ENCODE peak calls at places on chromosomes 2 and 18, in ten cellular contexts. One of them, this sample, is unnamed.

GRCh38 chr2:10269291-10269690 is 33.4 kb upstream of the HPCAL1 start:
- DNase-seq in NCI-H1105: no peak
- DNase-seq in activated gamma-delta T cell treated with Interleukin-2 at 50 U/mL for 16 hours: no peak
- DNase-seq in myocyte: no peak
- DNase-seq in NCI-H1694 treated with DMSO at 0.1 percent for 48 hours: no peak
- DNase-seq in NCI-H2171 treated with DMSO at 0.1 percent for 48 hours: no peak
- DNase-seq in GM10248: no peak
- DNase-seq in CD4-positive, CD25-positive, alpha-beta regulatory T cell: no peak
- DNase-seq in germinal center: no peak
- DNase-seq in Right ventricle myocardium superior: peak; percentile 26
- DNase-seq in this sample: no peak

GRCh38 chr18:74331404-74331803 is 15.8 kb downstream of the C18orf63 start:
- DNase-seq in NCI-H1105: no peak
- DNase-seq in activated gamma-delta T cell treated with Interleukin-2 at 50 U/mL for 16 hours: no peak
- DNase-seq in myocyte: peak; percentile 64
- DNase-seq in NCI-H1694 treated with DMSO at 0.1 percent for 48 hours: no peak
- DNase-seq in NCI-H2171 treated with DMSO at 0.1 percent for 48 hours: no peak
- DNase-seq in GM10248: no peak
- DNase-seq in CD4-positive, CD25-positive, alpha-beta regulatory T cell: no peak
- DNase-seq in germinal center: no peak
- DNase-seq in Right ventricle myocardium superior: no peak
- DNase-seq in this sample: peak; percentile 80

GRCh38 chr2:37893327-37893726 is 31.8 kb upstream of the RMDN2 start:
- DNase-seq in NCI-H1105: no peak
- DNase-seq in activated gamma-delta T cell treated with Interleukin-2 at 50 U/mL for 16 hours: no peak
- DNase-seq in myocyte: no peak
- DNase-seq in NCI-H1694 treated with DMSO at 0.1 percent for 48 hours: no peak
- DNase-seq in NCI-H2171 treated with DMSO at 0.1 percent for 48 hours: no peak
- DNase-seq in GM10248: no peak
- DNase-seq in CD4-positive, CD25-positive, alpha-beta regulatory T cell: no peak
- DNase-seq in germinal center: no peak
- DNase-seq in Right ventricle myocardium superior: no peak
- DNase-seq in this sample: no peak

GRCh38 chr2:212683346-212683745 is 144.7 kb upstream of the ERBB4 start:
- DNase-seq in NCI-H1105: no peak
- DNase-seq in activated gamma-delta T cell treated with Interleukin-2 at 50 U/mL for 16 hours: no peak
- DNase-seq in myocyte: no peak
- DNase-seq in NCI-H1694 treated with DMSO at 0.1 percent for 48 hours: no peak
- DNase-seq in NCI-H2171 treated with DMSO at 0.1 percent for 48 hours: no peak
- DNase-seq in GM10248: no peak
- DNase-seq in CD4-positive, CD25-positive, alpha-beta regulatory T cell: no peak
- DNase-seq in germinal center: no peak
- DNase-seq in Right ventricle myocardium superior: no peak
- DNase-seq in this sample: peak; percentile 9

GRCh38 chr2:194176134-194176533 is 1480.9 kb upstream of the SLC39A10 start:
- DNase-seq in NCI-H1105: no peak
- DNase-seq in activated gamma-delta T cell treated with Interleukin-2 at 50 U/mL for 16 hours: no peak
- DNase-seq in myocyte: no peak
- DNase-seq in NCI-H1694 treated with DMSO at 0.1 percent for 48 hours: no peak
- DNase-seq in NCI-H2171 treated with DMSO at 0.1 percent for 48 hours: no peak
- DNase-seq in GM10248: no peak
- DNase-seq in CD4-positive, CD25-positive, alpha-beta regulatory T cell: no peak
- DNase-seq in germinal center: no peak
- DNase-seq in Right ventricle myocardium superior: no peak
- DNase-seq in this sample: no peak

GRCh38 chr18:23142285-23142929 is 7.1 kb downstream of the CABLES1 start:
- DNase-seq in NCI-H1105: no peak
- DNase-seq in activated gamma-delta T cell treated with Interleukin-2 at 50 U/mL for 16 hours: no peak
- DNase-seq in myocyte: no peak
- DNase-seq in NCI-H1694 treated with DMSO at 0.1 percent for 48 hours: no peak
- DNase-seq in NCI-H2171 treated with DMSO at 0.1 percent for 48 hours: no peak
- DNase-seq in GM10248: no peak
- DNase-seq in CD4-positive, CD25-positive, alpha-beta regulatory T cell: no peak
- DNase-seq in germinal center: no peak
- DNase-seq in Right ventricle myocardium superior: no peak
- DNase-seq in this sample: no peak

GRCh38 chr18:6785001-6785400 is 55.5 kb downstream of the ARHGAP28 start:
- DNase-seq in NCI-H1105: no peak
- DNase-seq in activated gamma-delta T cell treated with Interleukin-2 at 50 U/mL for 16 hours: no peak
- DNase-seq in myocyte: peak; percentile 47
- DNase-seq in NCI-H1694 treated with DMSO at 0.1 percent for 48 hours: no peak
- DNase-seq in NCI-H2171 treated with DMSO at 0.1 percent for 48 hours: no peak
- DNase-seq in GM10248: no peak
- DNase-seq in CD4-positive, CD25-positive, alpha-beta regulatory T cell: no peak
- DNase-seq in germinal center: no peak
- DNase-seq in Right ventricle myocardium superior: no peak
- DNase-seq in this sample: no peak

GRCh38 chr2:201093573-201093972 is 21.8 kb downstream of the NDUFB3 start:
- DNase-seq in NCI-H1105: no peak
- DNase-seq in activated gamma-delta T cell treated with Interleukin-2 at 50 U/mL for 16 hours: no peak
- DNase-seq in myocyte: no peak
- DNase-seq in NCI-H1694 treated with DMSO at 0.1 percent for 48 hours: no peak
- DNase-seq in NCI-H2171 treated with DMSO at 0.1 percent for 48 hours: no peak
- DNase-seq in GM10248: no peak
- DNase-seq in CD4-positive, CD25-positive, alpha-beta regulatory T cell: no peak
- DNase-seq in germinal center: no peak
- DNase-seq in Right ventricle myocardium superior: no peak
- DNase-seq in this sample: no peak

GRCh38 chr2:238498691-238499295 is 72.1 kb downstream of the ASB1 start:
- DNase-seq in NCI-H1105: no peak
- DNase-seq in activated gamma-delta T cell treated with Interleukin-2 at 50 U/mL for 16 hours: no peak
- DNase-seq in myocyte: no peak
- DNase-seq in NCI-H1694 treated with DMSO at 0.1 percent for 48 hours: no peak
- DNase-seq in NCI-H2171 treated with DMSO at 0.1 percent for 48 hours: no peak
- DNase-seq in GM10248: no peak
- DNase-seq in CD4-positive, CD25-positive, alpha-beta regulatory T cell: no peak
- DNase-seq in germinal center: no peak
- DNase-seq in Right ventricle myocardium superior: no peak
- DNase-seq in this sample: no peak

GRCh38 chr2:55408098-55408882 is 11.4 kb downstream of the CCDC88A start:
- DNase-seq in NCI-H1105: no peak
- DNase-seq in activated gamma-delta T cell treated with Interleukin-2 at 50 U/mL for 16 hours: no peak
- DNase-seq in myocyte: peak; percentile 57
- DNase-seq in NCI-H1694 treated with DMSO at 0.1 percent for 48 hours: no peak
- DNase-seq in NCI-H2171 treated with DMSO at 0.1 percent for 48 hours: no peak
- DNase-seq in GM10248: no peak
- DNase-seq in CD4-positive, CD25-positive, alpha-beta regulatory T cell: no peak
- DNase-seq in germinal center: no peak
- DNase-seq in Right ventricle myocardium superior: no peak
- DNase-seq in this sample: peak; percentile 36

GRCh38 chr2:120576509-120577474 is 158.9 kb upstream of the GLI2 start:
- DNase-seq in NCI-H1105: no peak
- DNase-seq in activated gamma-delta T cell treated with Interleukin-2 at 50 U/mL for 16 hours: no peak
- DNase-seq in myocyte: no peak
- DNase-seq in NCI-H1694 treated with DMSO at 0.1 percent for 48 hours: peak; percentile 42
- DNase-seq in NCI-H2171 treated with DMSO at 0.1 percent for 48 hours: no peak
- DNase-seq in GM10248: no peak
- DNase-seq in CD4-positive, CD25-positive, alpha-beta regulatory T cell: no peak
- DNase-seq in germinal center: no peak
- DNase-seq in Right ventricle myocardium superior: peak; percentile 74
- DNase-seq in this sample: peak; percentile 27

GRCh38 chr18:7414459-7414858 is 152.7 kb upstream of the PTPRM start:
- DNase-seq in NCI-H1105: no peak
- DNase-seq in activated gamma-delta T cell treated with Interleukin-2 at 50 U/mL for 16 hours: no peak
- DNase-seq in myocyte: no peak
- DNase-seq in NCI-H1694 treated with DMSO at 0.1 percent for 48 hours: no peak
- DNase-seq in NCI-H2171 treated with DMSO at 0.1 percent for 48 hours: no peak
- DNase-seq in GM10248: no peak
- DNase-seq in CD4-positive, CD25-positive, alpha-beta regulatory T cell: no peak
- DNase-seq in germinal center: no peak
- DNase-seq in Right ventricle myocardium superior: no peak
- DNase-seq in this sample: no peak

GRCh38 chr2:69544951-69545350 is 98.6 kb downstream of the AAK1 start:
- DNase-seq in NCI-H1105: no peak
- DNase-seq in activated gamma-delta T cell treated with Interleukin-2 at 50 U/mL for 16 hours: no peak
- DNase-seq in myocyte: peak; percentile 15
- DNase-seq in NCI-H1694 treated with DMSO at 0.1 percent for 48 hours: no peak
- DNase-seq in NCI-H2171 treated with DMSO at 0.1 percent for 48 hours: no peak
- DNase-seq in GM10248: no peak
- DNase-seq in CD4-positive, CD25-positive, alpha-beta regulatory T cell: no peak
- DNase-seq in germinal center: no peak
- DNase-seq in Right ventricle myocardium superior: no peak
- DNase-seq in this sample: no peak

GRCh38 chr18:26540041-26540628 is 8.2 kb downstream of the KCTD1 start:
- DNase-seq in NCI-H1105: no peak
- DNase-seq in activated gamma-delta T cell treated with Interleukin-2 at 50 U/mL for 16 hours: no peak
- DNase-seq in myocyte: peak; percentile 21
- DNase-seq in NCI-H1694 treated with DMSO at 0.1 percent for 48 hours: peak; percentile 15
- DNase-seq in NCI-H2171 treated with DMSO at 0.1 percent for 48 hours: no peak
- DNase-seq in GM10248: no peak
- DNase-seq in CD4-positive, CD25-positive, alpha-beta regulatory T cell: no peak
- DNase-seq in germinal center: no peak
- DNase-seq in Right ventricle myocardium superior: no peak
- DNase-seq in this sample: peak; percentile 75

GRCh38 chr2:111617804-111618576 is 266.0 kb downstream of the ANAPC1 start:
- DNase-seq in NCI-H1105: no peak
- DNase-seq in activated gamma-delta T cell treated with Interleukin-2 at 50 U/mL for 16 hours: no peak
- DNase-seq in myocyte: peak; percentile 54
- DNase-seq in NCI-H1694 treated with DMSO at 0.1 percent for 48 hours: no peak
- DNase-seq in NCI-H2171 treated with DMSO at 0.1 percent for 48 hours: no peak
- DNase-seq in GM10248: no peak
- DNase-seq in CD4-positive, CD25-positive, alpha-beta regulatory T cell: no peak
- DNase-seq in germinal center: no peak
- DNase-seq in Right ventricle myocardium superior: peak; percentile 76
- DNase-seq in this sample: peak; percentile 80

GRCh38 chr2:230325316-230326243 is 1.4 kb upstream of the SP140L start:
- DNase-seq in NCI-H1105: no peak
- DNase-seq in activated gamma-delta T cell treated with Interleukin-2 at 50 U/mL for 16 hours: no peak
- DNase-seq in myocyte: peak; percentile 36
- DNase-seq in NCI-H1694 treated with DMSO at 0.1 percent for 48 hours: no peak
- DNase-seq in NCI-H2171 treated with DMSO at 0.1 percent for 48 hours: no peak
- DNase-seq in GM10248: no peak
- DNase-seq in CD4-positive, CD25-positive, alpha-beta regulatory T cell: no peak
- DNase-seq in germinal center: no peak
- DNase-seq in Right ventricle myocardium superior: no peak
- DNase-seq in this sample: no peak

GRCh38 chr2:36403675-36404230 is 48.2 kb downstream of the CRIM1 start:
- DNase-seq in NCI-H1105: no peak
- DNase-seq in activated gamma-delta T cell treated with Interleukin-2 at 50 U/mL for 16 hours: no peak
- DNase-seq in myocyte: no peak
- DNase-seq in NCI-H1694 treated with DMSO at 0.1 percent for 48 hours: no peak
- DNase-seq in NCI-H2171 treated with DMSO at 0.1 percent for 48 hours: no peak
- DNase-seq in GM10248: no peak
- DNase-seq in CD4-positive, CD25-positive, alpha-beta regulatory T cell: peak; percentile 9
- DNase-seq in germinal center: no peak
- DNase-seq in Right ventricle myocardium superior: no peak
- DNase-seq in this sample: peak; percentile 72

GRCh38 chr18:1663879-1664705 is 759.4 kb downstream of the ADCYAP1 start:
- DNase-seq in NCI-H1105: no peak
- DNase-seq in activated gamma-delta T cell treated with Interleukin-2 at 50 U/mL for 16 hours: no peak
- DNase-seq in myocyte: no peak
- DNase-seq in NCI-H1694 treated with DMSO at 0.1 percent for 48 hours: peak; percentile 11
- DNase-seq in NCI-H2171 treated with DMSO at 0.1 percent for 48 hours: peak; percentile 18
- DNase-seq in GM10248: peak; percentile 3
- DNase-seq in CD4-positive, CD25-positive, alpha-beta regulatory T cell: peak; percentile 33
- DNase-seq in germinal center: peak; percentile 1
- DNase-seq in Right ventricle myocardium superior: peak; percentile 75
- DNase-seq in this sample: no peak

GRCh38 chr2:172442072-172442895 is 14.9 kb downstream of the ITGA6 start:
- DNase-seq in NCI-H1105: peak; percentile 18
- DNase-seq in activated gamma-delta T cell treated with Interleukin-2 at 50 U/mL for 16 hours: peak; percentile 41
- DNase-seq in myocyte: peak; percentile 99
- DNase-seq in NCI-H1694 treated with DMSO at 0.1 percent for 48 hours: no peak
- DNase-seq in NCI-H2171 treated with DMSO at 0.1 percent for 48 hours: no peak
- DNase-seq in GM10248: no peak
- DNase-seq in CD4-positive, CD25-positive, alpha-beta regulatory T cell: peak; percentile 58
- DNase-seq in germinal center: no peak
- DNase-seq in Right ventricle myocardium superior: no peak
- DNase-seq in this sample: peak; percentile 93

GRCh38 chr2:10982931-10983701 is 71.4 kb downstream of the KCNF1 start:
- DNase-seq in NCI-H1105: no peak
- DNase-seq in activated gamma-delta T cell treated with Interleukin-2 at 50 U/mL for 16 hours: no peak
- DNase-seq in myocyte: no peak
- DNase-seq in NCI-H1694 treated with DMSO at 0.1 percent for 48 hours: peak; percentile 98
- DNase-seq in NCI-H2171 treated with DMSO at 0.1 percent for 48 hours: peak; percentile 99
- DNase-seq in GM10248: no peak
- DNase-seq in CD4-positive, CD25-positive, alpha-beta regulatory T cell: no peak
- DNase-seq in germinal center: no peak
- DNase-seq in Right ventricle myocardium superior: peak; percentile 76
- DNase-seq in this sample: no peak

GRCh38 chr18:7467708-7468466 is 99.2 kb upstream of the PTPRM start:
- DNase-seq in NCI-H1105: no peak
- DNase-seq in activated gamma-delta T cell treated with Interleukin-2 at 50 U/mL for 16 hours: no peak
- DNase-seq in myocyte: peak; percentile 4
- DNase-seq in NCI-H1694 treated with DMSO at 0.1 percent for 48 hours: no peak
- DNase-seq in NCI-H2171 treated with DMSO at 0.1 percent for 48 hours: peak; percentile 80
- DNase-seq in GM10248: no peak
- DNase-seq in CD4-positive, CD25-positive, alpha-beta regulatory T cell: no peak
- DNase-seq in germinal center: no peak
- DNase-seq in Right ventricle myocardium superior: no peak
- DNase-seq in this sample: no peak

GRCh38 chr2:107340955-107341354 is 455.0 kb upstream of the ST6GAL2 start:
- DNase-seq in NCI-H1105: no peak
- DNase-seq in activated gamma-delta T cell treated with Interleukin-2 at 50 U/mL for 16 hours: no peak
- DNase-seq in myocyte: no peak
- DNase-seq in NCI-H1694 treated with DMSO at 0.1 percent for 48 hours: no peak
- DNase-seq in NCI-H2171 treated with DMSO at 0.1 percent for 48 hours: no peak
- DNase-seq in GM10248: no peak
- DNase-seq in CD4-positive, CD25-positive, alpha-beta regulatory T cell: no peak
- DNase-seq in germinal center: no peak
- DNase-seq in Right ventricle myocardium superior: no peak
- DNase-seq in this sample: no peak

GRCh38 chr2:27909901-27910300 is 19.4 kb downstream of the BABAM2 start:
- DNase-seq in NCI-H1105: no peak
- DNase-seq in activated gamma-delta T cell treated with Interleukin-2 at 50 U/mL for 16 hours: no peak
- DNase-seq in myocyte: no peak
- DNase-seq in NCI-H1694 treated with DMSO at 0.1 percent for 48 hours: no peak
- DNase-seq in NCI-H2171 treated with DMSO at 0.1 percent for 48 hours: no peak
- DNase-seq in GM10248: no peak
- DNase-seq in CD4-positive, CD25-positive, alpha-beta regulatory T cell: no peak
- DNase-seq in germinal center: no peak
- DNase-seq in Right ventricle myocardium superior: no peak
- DNase-seq in this sample: no peak

GRCh38 chr2:72198532-72199241 is 51.0 kb upstream of the CYP26B1 start:
- DNase-seq in NCI-H1105: no peak
- DNase-seq in activated gamma-delta T cell treated with Interleukin-2 at 50 U/mL for 16 hours: no peak
- DNase-seq in myocyte: peak; percentile 34
- DNase-seq in NCI-H1694 treated with DMSO at 0.1 percent for 48 hours: no peak
- DNase-seq in NCI-H2171 treated with DMSO at 0.1 percent for 48 hours: no peak
- DNase-seq in GM10248: no peak
- DNase-seq in CD4-positive, CD25-positive, alpha-beta regulatory T cell: no peak
- DNase-seq in germinal center: no peak
- DNase-seq in Right ventricle myocardium superior: no peak
- DNase-seq in this sample: peak; percentile 72

GRCh38 chr18:55858661-55859111 is 270.7 kb upstream of the TCF4 start:
- DNase-seq in NCI-H1105: no peak
- DNase-seq in activated gamma-delta T cell treated with Interleukin-2 at 50 U/mL for 16 hours: no peak
- DNase-seq in myocyte: peak; percentile 9
- DNase-seq in NCI-H1694 treated with DMSO at 0.1 percent for 48 hours: no peak
- DNase-seq in NCI-H2171 treated with DMSO at 0.1 percent for 48 hours: no peak
- DNase-seq in GM10248: no peak
- DNase-seq in CD4-positive, CD25-positive, alpha-beta regulatory T cell: no peak
- DNase-seq in germinal center: no peak
- DNase-seq in Right ventricle myocardium superior: no peak
- DNase-seq in this sample: no peak

GRCh38 chr2:56372071-56372656 is 188.4 kb downstream of the CCDC85A start:
- DNase-seq in NCI-H1105: no peak
- DNase-seq in activated gamma-delta T cell treated with Interleukin-2 at 50 U/mL for 16 hours: no peak
- DNase-seq in myocyte: peak; percentile 37
- DNase-seq in NCI-H1694 treated with DMSO at 0.1 percent for 48 hours: no peak
- DNase-seq in NCI-H2171 treated with DMSO at 0.1 percent for 48 hours: no peak
- DNase-seq in GM10248: no peak
- DNase-seq in CD4-positive, CD25-positive, alpha-beta regulatory T cell: no peak
- DNase-seq in germinal center: no peak
- DNase-seq in Right ventricle myocardium superior: no peak
- DNase-seq in this sample: no peak

GRCh38 chr2:146734042-146734715 is 1110.7 kb upstream of the ACVR2A start:
- DNase-seq in NCI-H1105: peak; percentile 44
- DNase-seq in activated gamma-delta T cell treated with Interleukin-2 at 50 U/mL for 16 hours: no peak
- DNase-seq in myocyte: peak; percentile 80
- DNase-seq in NCI-H1694 treated with DMSO at 0.1 percent for 48 hours: peak; percentile 84
- DNase-seq in NCI-H2171 treated with DMSO at 0.1 percent for 48 hours: peak; percentile 79
- DNase-seq in GM10248: peak; percentile 8
- DNase-seq in CD4-positive, CD25-positive, alpha-beta regulatory T cell: no peak
- DNase-seq in germinal center: peak; percentile 10
- DNase-seq in Right ventricle myocardium superior: no peak
- DNase-seq in this sample: peak; percentile 84

GRCh38 chr2:97712693-97713295 is 582 bp upstream of the ZAP70 start:
- DNase-seq in NCI-H1105: no peak
- DNase-seq in activated gamma-delta T cell treated with Interleukin-2 at 50 U/mL for 16 hours: no peak
- DNase-seq in myocyte: no peak
- DNase-seq in NCI-H1694 treated with DMSO at 0.1 percent for 48 hours: no peak
- DNase-seq in NCI-H2171 treated with DMSO at 0.1 percent for 48 hours: no peak
- DNase-seq in GM10248: no peak
- DNase-seq in CD4-positive, CD25-positive, alpha-beta regulatory T cell: no peak
- DNase-seq in germinal center: no peak
- DNase-seq in Right ventricle myocardium superior: no peak
- DNase-seq in this sample: no peak

This sample was measured in foreskin fibroblast.